ENCODE peak calls at places on chromosomes 13 and 19, in four cellular contexts. T is neural progenitor cell; D is CD8-positive, alpha-beta memory T cell; Y is K562. R is an unnamed sample.

GRCh38 chr13:97134364-97135095 is 87.6 kb upstream of the MBNL2 start:
- DNase-seq in D (no peak), T (no peak), Y (no peak), R (no peak)

GRCh38 chr19:35272954-35273649 is 4.3 kb downstream of the USF2 start:
- DNase-seq in T (no peak), Y (no peak), D (no peak), R (no peak)

GRCh38 chr19:13906525-13906904 is 514 bp downstream of the CC2D1A start:
- DNase-seq in T (no peak), D (peak; percentile 64), Y (peak; percentile 37), R (no peak)

GRCh38 chr13:27926644-27927434 is 7.0 kb downstream of the PDX1 start:
- DNase-seq in D (no peak), T (peak; percentile 49), Y (no peak), R (no peak)

GRCh38 chr19:42189133-42189532 is 28.3 kb downstream of the DEDD2 start:
- DNase-seq in T (no peak), Y (no peak), D (no peak), R (no peak)

GRCh38 chr19:18611327-18612050 is 1.2 kb upstream of the TMEM59L start:
- DNase-seq in D (no peak), Y (no peak), T (peak; percentile 78), R (no peak)

GRCh38 chr19:2341987-2342386 is 13.5 kb downstream of the SPPL2B start:
- DNase-seq in D (no peak), Y (no peak), T (no peak), R (no peak)

GRCh38 chr13:43815204-43815603 is 28.4 kb upstream of the ENOX1 start:
- DNase-seq in D (no peak), Y (no peak), T (no peak), R (peak; percentile 52)

GRCh38 chr13:31495336-31495735 is 244.0 kb upstream of the RXFP2 start:
- DNase-seq in D (no peak), Y (no peak), T (no peak), R (no peak)

GRCh38 chr13:41231786-41232185 is 31.6 kb downstream of the MTRF1 start:
- DNase-seq in Y (peak; percentile 31), T (no peak), D (no peak), R (peak; percentile 10)

GRCh38 chr13:75489502-75490263 is 7.7 kb upstream of the TBC1D4 start:
- DNase-seq in Y (no peak), T (no peak), D (no peak), R (no peak)

DNA sequence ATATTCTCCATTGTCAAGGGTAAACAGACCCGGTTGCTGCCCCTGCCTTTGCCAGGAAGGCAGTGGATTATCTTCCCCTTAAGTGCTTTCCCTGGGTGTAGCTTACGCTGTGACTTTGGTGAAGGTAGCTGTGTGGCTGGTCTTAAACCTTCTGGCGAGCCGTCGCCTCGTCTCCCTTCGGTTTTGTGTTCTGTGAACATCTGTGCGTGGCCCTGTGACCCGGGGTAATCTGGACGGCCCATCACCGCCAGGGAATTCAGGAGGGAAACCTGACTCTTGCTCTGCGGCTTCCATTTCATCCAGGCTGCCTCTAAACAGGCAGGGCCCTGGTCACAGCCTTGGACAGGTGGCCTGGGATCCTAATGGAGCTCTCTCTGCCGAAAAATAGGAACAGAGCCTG is 78.7 kb downstream of the SHISA2 start:
- DNase-seq in D (no peak), T (peak; percentile 58), Y (no peak), R (no peak)
- H3K4me3 ChIP-seq in D (no peak overlapping the region), T (no peak overlapping the region), Y (no peak overlapping the region), R (no peak overlapping the region)

GRCh38 chr19:49651871-49652722 is 10.1 kb downstream of the SCAF1 start:
- DNase-seq in Y (no peak), T (no peak), D (peak; percentile 44), R (no peak)
- H3K9me3 ChIP-seq in Y (no peaks in the 10 kb centered on the region), T (no peaks in the 10 kb centered on the region), D (no peaks in the 10 kb centered on the region), R (no peaks in the 10 kb centered on the region)

GRCh38 chr19:58317481-58318072 is 9.2 kb upstream of the ZSCAN22 start:
- DNase-seq in Y (peak; percentile 61), D (no peak), T (peak; percentile 78), R (no peak)

GRCh38 chr19:58318297-58318696 is 8.5 kb upstream of the ZSCAN22 start:
- DNase-seq in T (no peak), D (no peak), Y (no peak), R (no peak)

DNA sequence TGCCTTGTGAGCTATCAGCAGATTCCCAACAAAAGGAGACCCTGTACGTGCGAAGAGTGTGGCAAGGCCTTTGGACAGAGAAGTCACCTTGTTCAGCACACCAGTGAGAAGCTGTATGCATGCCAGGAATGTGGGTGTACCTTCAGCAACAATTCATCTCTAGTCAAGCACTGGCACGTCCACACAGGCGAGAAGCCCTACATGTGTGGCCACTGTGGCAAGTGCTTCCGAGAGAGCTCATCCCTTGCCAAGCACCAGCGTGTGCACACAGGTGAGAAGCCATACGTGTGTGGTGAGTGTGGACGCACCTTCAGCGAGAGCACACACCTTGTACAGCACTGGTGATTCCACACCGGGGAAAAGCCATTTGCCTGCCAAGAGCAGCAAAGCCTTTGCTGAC is 7.6 kb upstream of the ZSCAN22 start:
- DNase-seq in Y (no peak), T (no peak), D (no peak), R (no peak)
- H3K27me3 ChIP-seq in Y (no peaks in the 10 kb centered on the region), T (no peaks in the 10 kb centered on the region), D (no peaks in the 10 kb centered on the region), R (no peaks in the 10 kb centered on the region)

GRCh38 chr19:38663957-38664502 is 16.6 kb downstream of the ACTN4 start:
- DNase-seq in D (peak; percentile 57), Y (peak; percentile 76), T (no peak), R (no peak)
- H3K4me3 ChIP-seq in D (no peak overlapping the region), Y (no peak overlapping the region), T (no peak overlapping the region), R (no peak overlapping the region)

GRCh38 chr19:43858174-43858573 is 31.1 kb downstream of the ZNF283 start:
- DNase-seq in T (no peak), Y (no peak), D (no peak), R (no peak)
- H3K9me3 ChIP-seq in T (peaks cover 36% of the 10 kb centered on the region), Y (peaks cover 3% of the 10 kb centered on the region), D (peaks cover 39% of the 10 kb centered on the region), R (no peaks in the 10 kb centered on the region)

GRCh38 chr19:39698535-39698934 is 5.7 kb upstream of the LGALS14 start:
- DNase-seq in T (no peak), D (no peak), Y (no peak), R (no peak)
- H3K27me3 ChIP-seq in T (no peaks in the 10 kb centered on the region), D (peaks cover 7% of the 10 kb centered on the region), Y (no peaks in the 10 kb centered on the region), R (no peaks in the 10 kb centered on the region)

GRCh38 chr19:33377586-33378475 is 4.3 kb downstream of the CEBPG start:
- DNase-seq in D (no peak), Y (no peak), T (peak; percentile 63), R (peak; percentile 16)

GRCh38 chr19:33376931-33377557 is 3.5 kb downstream of the CEBPG start:
- DNase-seq in Y (no peak), D (no peak), T (no peak), R (no peak)

GRCh38 chr19:33375760-33376159 is 2.3 kb downstream of the CEBPG start:
- DNase-seq in D (no peak), Y (peak; percentile 34), T (no peak), R (no peak)

GRCh38 chr19:33375156-33375744 is 1.7 kb downstream of the CEBPG start:
- DNase-seq in T (no peak), D (no peak), Y (no peak), R (no peak)

GRCh38 chr19:33376423-33376822 is 2.9 kb downstream of the CEBPG start:
- DNase-seq in Y (no peak), D (no peak), T (no peak), R (no peak)
- H3K4me3 ChIP-seq in Y (no peak overlapping the region), D (no peak overlapping the region), T (no peak overlapping the region), R (no peak overlapping the region)

GRCh38 chr13:35743165-35743564 is 266.7 kb upstream of the MAB21L1 start:
- DNase-seq in D (no peak), T (no peak), Y (no peak), R (no peak)
- H3K9me3 ChIP-seq in D (no peaks in the 10 kb centered on the region), T (no peaks in the 10 kb centered on the region), Y (no peaks in the 10 kb centered on the region), R (peaks cover 4% of the 10 kb centered on the region)

DNA sequence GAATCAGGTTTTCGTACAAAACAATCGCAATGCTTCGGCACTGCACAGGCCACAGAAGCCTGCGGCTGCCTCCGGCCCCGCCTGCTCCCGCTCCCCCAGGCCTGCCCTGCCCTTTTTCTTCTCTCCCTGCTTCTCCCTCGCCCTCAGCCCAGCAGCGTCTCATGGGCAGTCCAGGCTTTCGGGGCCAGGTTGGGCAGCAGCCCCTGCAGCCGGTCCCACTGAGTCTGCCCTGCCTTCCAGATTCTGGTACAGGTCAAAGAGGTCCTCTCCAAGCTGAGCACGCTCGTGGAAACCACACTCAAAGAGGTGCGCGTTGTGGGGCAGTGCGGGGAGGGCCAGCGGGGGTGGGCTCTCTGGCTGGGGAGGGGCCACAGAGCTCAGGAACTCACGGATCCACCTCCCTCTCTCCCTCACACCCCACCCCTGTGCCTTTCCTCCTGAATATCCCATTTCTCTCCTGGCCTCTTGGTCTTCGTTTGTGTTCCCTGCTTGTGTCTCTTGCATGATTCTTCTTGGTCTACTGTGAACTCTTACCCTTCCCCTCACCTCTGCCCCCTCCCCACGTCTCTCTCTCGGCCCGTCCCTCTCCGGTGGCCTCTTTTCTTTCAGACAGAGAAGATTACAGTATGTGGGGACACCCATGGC is 30.1 kb downstream of the CCDC8 start:
- DNase-seq in T (no peak), D (no peak), Y (no peak), R (no peak)
- H3K27me3 ChIP-seq in T (no peaks in the 10 kb centered on the region), D (no peaks in the 10 kb centered on the region), Y (no peaks in the 10 kb centered on the region), R (no peaks in the 10 kb centered on the region)